ENCODE peak calls at places on chromosomes 16 and 17, in five cellular contexts. K is prostate gland, H is HFF-Myc, C is ovary, Y is fibroblast of lung. L is an unnamed sample.

GRCh38 chr17:57566724-57567123 is 178.4 kb downstream of the CCDC182 start:
- DNase-seq in K (no peak), H (no peak), C (no peak), Y (no peak), L (no peak)

GRCh38 chr17:53627511-53627910 is 195.2 kb upstream of the KIF2B start:
- DNase-seq in K (no peak), H (no peak), C (no peak), Y (peak; percentile 83), L (no peak)

GRCh38 chr16:28101533-28101890 is 38.0 kb upstream of the GSG1L start:
- DNase-seq in K (no peak), H (no peak), C (peak; percentile 14), Y (no peak), L (no peak)

GRCh38 chr17:18851206-18851605 is 6.7 kb upstream of the PRPSAP2 start:
- DNase-seq in K (no peak), H (no peak), C (no peak), Y (no peak), L (no peak)

GRCh38 chr17:17569691-17570090 is 21.8 kb downstream of the PEMT start:
- DNase-seq in K (no peak), H (no peak), C (no peak), Y (no peak), L (no peak)

GRCh38 chr17:6413073-6413472 is 21.8 kb downstream of the AIPL1 start:
- DNase-seq in K (no peak), H (no peak), C (no peak), Y (peak; percentile 65), L (peak; percentile 15)

GRCh38 chr16:85133290-85133599 is 21.0 kb upstream of the CIBAR2 start:
- DNase-seq in K (no peak), H (no peak), C (no peak), Y (no peak), L (no peak)

GRCh38 chr17:12667299-12667958 is 1.7 kb downstream of the MYOCD start:
- DNase-seq in K (no peak), H (no peak), C (peak; percentile 60), Y (peak; percentile 77), L (peak; percentile 59)

GRCh38 chr17:55332296-55333041 is 67.7 kb downstream of the HLF start:
- DNase-seq in K (no peak), H (no peak), C (no peak), Y (no peak), L (no peak)

GRCh38 chr17:42311240-42312034 is 23.1 kb downstream of the STAT5A start:
- DNase-seq in K (peak; percentile 65), H (peak; percentile 69), C (peak; percentile 92), Y (peak; percentile 97), L (peak; percentile 57)

GRCh38 chr17:15744885-15745284 is 12.8 kb downstream of the TBC1D26 start:
- DNase-seq in K (no peak), H (no peak), C (no peak), Y (no peak), L (peak; percentile 73)

GRCh38 chr17:13765701-13766100 is 164.0 kb upstream of the HS3ST3A1 start:
- DNase-seq in K (no peak), H (no peak), C (no peak), Y (no peak), L (no peak)

GRCh38 chr16:56789360-56789759 is 59.4 kb downstream of the NUP93 start:
- DNase-seq in K (peak; percentile 52), H (no peak), C (peak; percentile 48), Y (peak; percentile 60), L (peak; percentile 31)

GRCh38 chr17:80555266-80555665 is 10.6 kb downstream of the RPTOR start:
- DNase-seq in K (no peak), H (no peak), C (no peak), Y (no peak), L (no peak)

GRCh38 chr16:89507219-89507833 is 877 bp upstream of the SPG7 start:
- DNase-seq in K (no peak), H (no peak), C (no peak), Y (peak; percentile 18), L (no peak)

GRCh38 chr17:64400644-64401043 is 10.0 kb upstream of the PECAM1 start:
- DNase-seq in K (no peak), H (no peak), C (peak; percentile 10), Y (no peak), L (no peak)

DNA sequence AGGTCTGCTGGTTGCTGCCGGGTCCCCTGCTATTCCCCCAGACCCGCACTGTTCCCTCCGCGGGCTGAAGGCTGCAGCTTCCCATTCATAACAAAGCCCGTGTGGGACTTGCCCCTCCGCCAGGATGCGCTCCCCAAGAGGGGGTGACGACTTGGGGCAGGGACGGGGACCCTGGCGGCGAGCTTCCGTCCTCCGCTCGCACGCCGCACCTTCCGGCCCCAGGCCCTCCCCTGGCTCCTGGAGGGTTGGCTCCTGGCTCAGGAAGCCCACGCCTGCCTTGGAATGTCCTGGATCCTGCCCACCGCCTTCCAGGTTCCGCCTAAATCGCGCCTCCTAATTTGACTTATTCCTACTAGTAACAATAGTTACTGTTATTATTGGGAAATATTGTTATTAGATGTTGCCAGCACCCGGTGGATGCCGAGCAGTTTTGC is 1.1 kb upstream of the TFAP4 start:
- DNase-seq in K (peak; percentile 33), H (no peak), C (peak; percentile 67), Y (peak; percentile 47), L (no peak)
- TF ChIP-seq CTCF in K (no peak), H (peak; percentile 28), C (no peak), Y (peak; percentile 49), L (peak; percentile 34)

GRCh38 chr16:87854053-87854906 is 15.0 kb downstream of the SLC7A5 start:
- DNase-seq in K (no peak), H (no peak), C (peak; percentile 29), Y (no peak), L (no peak)
- H3K4me3 ChIP-seq in K (peak overlapping the region; percentile 17), H (no peak overlapping the region), C (peak overlapping the region; percentile 13), Y (no peak overlapping the region), L (no peak overlapping the region)

GRCh38 chr17:72592242-72592966 is 471.6 kb downstream of the SOX9 start:
- DNase-seq in K (peak; percentile 73), H (peak; percentile 24), C (peak; percentile 30), Y (peak; percentile 86), L (no peak)
- TF ChIP-seq CTCF in K (no peak), H (no peak), C (no peak), Y (no peak), L (no peak)

GRCh38 chr17:19977360-19978205 is at the start of gene AKAP10:
- DNase-seq in K (peak; percentile 89), H (peak; percentile 36), C (peak; percentile 96), Y (peak; percentile 83), L (peak; percentile 31)

GRCh38 chr17:19975601-19976000 is 2.0 kb downstream of the AKAP10 start:
- DNase-seq in K (no peak), H (no peak), C (no peak), Y (no peak), L (no peak)

GRCh38 chr17:19978206-19978802 is 676 bp upstream of the AKAP10 start:
- DNase-seq in K (peak; percentile 16), H (no peak), C (no peak), Y (no peak), L (no peak)

GRCh38 chr17:19979917-19980770 is 2.5 kb upstream of the AKAP10 start:
- DNase-seq in K (no peak), H (no peak), C (peak; percentile 74), Y (no peak), L (no peak)

DNA sequence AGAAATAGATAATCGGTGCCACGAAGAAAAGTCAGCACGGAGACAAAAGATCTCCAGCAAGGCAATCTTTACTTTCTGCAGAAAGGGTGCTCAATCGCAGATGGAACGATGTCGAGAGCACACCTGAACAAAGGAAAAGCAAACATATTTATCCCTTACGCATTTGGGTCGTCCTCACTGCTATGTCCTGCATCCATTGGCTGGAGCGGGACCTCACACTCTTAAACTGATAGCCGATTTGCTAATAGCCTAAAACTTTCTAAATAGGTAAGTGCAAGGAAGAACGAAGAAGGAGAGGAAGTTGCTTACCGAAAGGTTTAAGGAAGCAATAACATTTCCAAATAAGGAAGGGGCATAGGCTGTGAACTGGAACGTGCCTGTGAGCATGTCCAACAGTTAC is 1.2 kb upstream of the AKAP10 start:
- DNase-seq in K (no peak), H (no peak), C (no peak), Y (no peak), L (no peak)
- H3K4me3 ChIP-seq in K (no peak overlapping the region), H (no peak overlapping the region), C (no peak overlapping the region), Y (no peak overlapping the region), L (no peak overlapping the region)

GRCh38 chr17:45764479-45764878 is 19.6 kb upstream of the CRHR1 start:
- DNase-seq in K (no peak), H (no peak), C (no peak), Y (no peak), L (no peak)

GRCh38 chr17:45763182-45763581 is 20.9 kb upstream of the CRHR1 start:
- DNase-seq in K (no peak), H (no peak), C (no peak), Y (no peak), L (no peak)

GRCh38 chr17:45770632-45771472 is 13.3 kb upstream of the CRHR1 start:
- DNase-seq in K (no peak), H (no peak), C (no peak), Y (no peak), L (no peak)

GRCh38 chr17:45771473-45771959 is 12.6 kb upstream of the CRHR1 start:
- DNase-seq in K (no peak), H (no peak), C (no peak), Y (no peak), L (no peak)

DNA sequence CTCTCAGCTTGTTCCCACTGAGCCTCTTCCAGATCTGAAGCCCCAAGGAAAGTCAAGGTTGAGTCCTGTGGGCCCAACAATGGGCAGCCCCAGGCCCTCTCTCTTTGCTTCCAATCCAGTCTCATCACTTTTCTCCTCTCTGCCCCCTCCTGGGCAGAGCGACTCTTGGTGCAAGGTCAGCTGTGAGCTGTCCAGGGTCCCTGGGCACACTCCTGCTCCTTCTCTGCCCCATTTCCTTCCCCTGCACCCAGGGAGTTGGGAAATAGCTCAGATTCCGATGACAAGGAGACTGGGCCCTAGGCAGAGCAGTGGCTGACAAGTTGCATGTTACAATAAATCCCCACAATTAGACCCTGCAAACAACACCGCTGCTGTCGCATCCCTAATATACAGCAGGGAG is 16.1 kb upstream of the CRHR1 start:
- DNase-seq in K (no peak), H (no peak), C (no peak), Y (no peak), L (no peak)
- TF ChIP-seq CTCF in K (no peak), H (no peak), C (no peak), Y (no peak), L (no peak)

GRCh38 chr17:75808549-75808904 is 23.9 kb downstream of the UNK start:
- DNase-seq in K (no peak), H (no peak), C (peak; percentile 7), Y (no peak), L (no peak)

GRCh38 chr17:75810216-75810615 is 25.6 kb downstream of the UNK start:
- DNase-seq in K (no peak), H (no peak), C (no peak), Y (no peak), L (no peak)

GRCh38 chr17:75811174-75811573 is 26.6 kb downstream of the UNK start:
- DNase-seq in K (no peak), H (no peak), C (no peak), Y (no peak), L (no peak)

GRCh38 chr17:75808905-75809621 is 24.5 kb downstream of the UNK start:
- DNase-seq in K (peak; percentile 24), H (no peak), C (no peak), Y (peak; percentile 42), L (peak; percentile 89)

DNA sequence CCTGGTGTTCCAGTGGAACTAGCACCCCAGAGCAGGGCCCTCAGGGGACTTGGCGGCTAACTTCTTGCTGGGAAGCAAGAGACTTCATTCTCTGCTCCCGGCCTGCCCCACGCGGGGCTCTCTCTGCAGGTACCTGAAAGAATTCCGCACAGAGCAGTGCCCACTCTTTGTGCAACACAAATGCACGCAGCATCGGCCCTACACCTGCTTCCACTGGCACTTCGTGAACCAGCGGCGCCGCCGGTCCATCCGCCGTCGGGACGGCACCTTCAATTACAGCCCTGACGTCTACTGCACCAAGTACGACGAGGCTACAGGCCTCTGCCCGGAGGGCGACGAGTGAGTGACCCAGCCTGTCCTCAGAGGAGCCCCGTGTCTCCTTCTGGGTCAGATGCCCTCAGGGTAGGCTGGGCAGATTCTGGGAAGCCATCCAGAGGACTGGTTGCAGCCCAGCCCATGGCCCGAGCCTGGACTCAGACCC is 25.1 kb downstream of the UNK start:
- DNase-seq in K (no peak), H (no peak), C (no peak), Y (no peak), L (no peak)
- H3K4me3 ChIP-seq in K (no peak overlapping the region), H (no peak overlapping the region), C (no peak overlapping the region), Y (no peak overlapping the region), L (no peak overlapping the region)

L was measured in astrocyte of the cerebellum.